ENCODE peak calls at places on chromosomes 12 and 14, in eight cellular contexts. P is tibial nerve, V is gastrocnemius medialis, N is uterus, T is transverse colon, Y is esophagus muscularis mucosa, E is stomach, M is A549. B is an unnamed sample.

GRCh38 chr14:90717916-90718315 is 98.3 kb downstream of the TTC7B start:
- DNase-seq in P (no peak), V (no peak), N (no peak), T (no peak), Y (no peak), E (no peak), M (no peak), B (no peak)

GRCh38 chr12:125105600-125105999 is 40.4 kb downstream of the AACS start:
- DNase-seq in P (no peak), V (no peak), N (no peak), T (no peak), Y (no peak), E (no peak), M (no peak), B (no peak)

GRCh38 chr12:14694145-14694544 is 2.3 kb downstream of the GUCY2C start:
- DNase-seq in P (no peak), V (no peak), N (no peak), T (no peak), Y (no peak), E (no peak), M (no peak), B (no peak)

GRCh38 chr12:118145113-118145797 is 9.3 kb downstream of the PEBP1 start:
- DNase-seq in P (no peak), V (no peak), N (no peak), T (no peak), Y (no peak), E (no peak), M (no peak), B (no peak)

GRCh38 chr12:13383379-13383778 is 186.9 kb downstream of the EMP1 start:
- DNase-seq in P (no peak), V (no peak), N (no peak), T (peak), Y (peak), E (peak), M (no peak), B (no peak)

GRCh38 chr14:90781344-90781761 is 34.9 kb downstream of the TTC7B start:
- DNase-seq in P (no peak), V (no peak), N (no peak), T (no peak), Y (no peak), E (no peak), M (no peak), B (no peak)

GRCh38 chr12:124400124-124400523 is 105.2 kb downstream of the RFLNA start:
- DNase-seq in P (no peak), V (no peak), N (no peak), T (no peak), Y (no peak), E (no peak), M (no peak), B (no peak)

GRCh38 chr14:89858084-89858483 is 96.4 kb downstream of the EFCAB11 start:
- DNase-seq in P (no peak), V (no peak), N (no peak), T (no peak), Y (no peak), E (no peak), M (no peak), B (no peak)

GRCh38 chr12:77786675-77787074 is 44.0 kb upstream of the NAV3 start:
- DNase-seq in P (no peak), V (no peak), N (no peak), T (no peak), Y (no peak), E (no peak), M (no peak), B (no peak)

GRCh38 chr14:80496090-80496489 is 284.8 kb upstream of the DIO2 start:
- DNase-seq in P (no peak), V (no peak), N (no peak), T (no peak), Y (no peak), E (no peak), M (no peak), B (no peak)

GRCh38 chr14:48792376-48793024 is 793.7 kb downstream of the RPS29 start:
- DNase-seq in P (no peak), V (no peak), N (no peak), T (no peak), Y (no peak), E (no peak), M (no peak), B (no peak)

GRCh38 chr12:103036581-103037214 is 79.2 kb downstream of the ASCL1 start:
- DNase-seq in P (no peak), V (no peak), N (no peak), T (no peak), Y (no peak), E (no peak), M (no peak), B (no peak)

GRCh38 chr12:68451261-68452091 is 119.3 kb upstream of the MDM1 start:
- DNase-seq in P (no peak), V (no peak), N (peak), T (peak), Y (no peak), E (peak), M (no peak), B (peak)

GRCh38 chr14:36518586-36519430 is 1.2 kb downstream of the NKX2-1 start:
- DNase-seq in P (no peak), V (no peak), N (no peak), T (no peak), Y (peak), E (no peak), M (no peak), B (no peak)

GRCh38 chr14:76716285-76716684 is 45.0 kb upstream of the VASH1 start:
- DNase-seq in P (no peak), V (no peak), N (no peak), T (no peak), Y (peak), E (no peak), M (no peak), B (no peak)

GRCh38 chr14:63555572-63555971 is 12.4 kb upstream of the PPP2R5E start:
- DNase-seq in P (no peak), V (no peak), N (no peak), T (no peak), Y (no peak), E (no peak), M (no peak), B (no peak)

GRCh38 chr14:31560759-31561154 is 447 bp upstream of the NUBPL start:
- DNase-seq in P (no peak), V (no peak), N (no peak), T (no peak), Y (no peak), E (no peak), M (no peak), B (no peak)

GRCh38 chr12:30696486-30696885 is 817 bp upstream of the IPO8 start:
- DNase-seq in P (no peak), V (no peak), N (no peak), T (no peak), Y (no peak), E (no peak), M (no peak), B (no peak)

GRCh38 chr14:92651106-92651792 is 97.2 kb downstream of the LGMN start:
- DNase-seq in P (no peak), V (no peak), N (no peak), T (peak), Y (no peak), E (peak), M (no peak), B (no peak)

GRCh38 chr14:73753887-73754880 is 40.0 kb upstream of the PNMA1 start:
- DNase-seq in P (no peak), V (no peak), N (no peak), T (peak), Y (no peak), E (no peak), M (no peak), B (no peak)

GRCh38 chr14:78530078-78530477 is 359.9 kb downstream of the NRXN3 start:
- DNase-seq in P (no peak), V (no peak), N (no peak), T (no peak), Y (peak), E (no peak), M (no peak), B (peak)

GRCh38 chr12:26120561-26121274 is 4.1 kb downstream of the BHLHE41 start:
- DNase-seq in P (no peak), V (no peak), N (no peak), T (no peak), Y (peak), E (no peak), M (no peak), B (no peak)

GRCh38 chr12:3520711-3521110 is 29.7 kb downstream of the PRMT8 start:
- DNase-seq in P (no peak), V (no peak), N (no peak), T (no peak), Y (no peak), E (no peak), M (no peak), B (no peak)

GRCh38 chr12:10163084-10163483 is 8.8 kb downstream of the OLR1 start:
- DNase-seq in P (no peak), V (no peak), N (no peak), T (no peak), Y (no peak), E (no peak), M (no peak), B (no peak)

GRCh38 chr12:43740511-43741100 is 18.0 kb downstream of the PUS7L start:
- DNase-seq in P (no peak), V (no peak), N (no peak), T (no peak), Y (no peak), E (no peak), M (no peak), B (no peak)

GRCh38 chr12:103016381-103016780 is 58.9 kb downstream of the ASCL1 start:
- DNase-seq in P (no peak), V (no peak), N (no peak), T (no peak), Y (no peak), E (no peak), M (no peak), B (no peak)

GRCh38 chr12:11580125-11580751 is 69.2 kb upstream of the ETV6 start:
- DNase-seq in P (no peak), V (no peak), N (peak), T (no peak), Y (no peak), E (peak), M (no peak), B (peak)

GRCh38 chr14:28765907-28766504 is 581 bp upstream of the FOXG1 start:
- DNase-seq in P (no peak), V (no peak), N (no peak), T (no peak), Y (no peak), E (no peak), M (no peak), B (no peak)

GRCh38 chr12:96193725-96194571 is at the start of gene ELK3:
- DNase-seq in P (peak), V (peak), N (peak), T (peak), Y (no peak), E (peak), M (peak), B (peak)

GRCh38 chr12:67669925-67670631 is 21.5 kb downstream of the DYRK2 start:
- DNase-seq in P (no peak), V (no peak), N (no peak), T (no peak), Y (no peak), E (no peak), M (no peak), B (no peak)

GRCh38 chr12:84480803-84481202 is 431.8 kb downstream of the SLC6A15 start:
- DNase-seq in P (no peak), V (no peak), N (no peak), T (no peak), Y (no peak), E (no peak), M (no peak), B (no peak)

GRCh38 chr12:120290541-120291312 is 976 bp downstream of the RNU4-2 start:
- DNase-seq in P (no peak), V (no peak), N (peak), T (peak), Y (no peak), E (peak), M (peak), B (peak)

GRCh38 chr14:74605531-74606223 is 6.4 kb downstream of the LTBP2 start:
- DNase-seq in P (no peak), V (no peak), N (no peak), T (no peak), Y (no peak), E (no peak), M (no peak), B (no peak)

GRCh38 chr12:63816031-63816430 is 28.5 kb upstream of the SRGAP1 start:
- DNase-seq in P (no peak), V (no peak), N (no peak), T (no peak), Y (no peak), E (no peak), M (no peak), B (no peak)

GRCh38 chr12:56387152-56387551 is 24.5 kb upstream of the APOF start:
- DNase-seq in P (no peak), V (no peak), N (no peak), T (no peak), Y (no peak), E (no peak), M (no peak), B (no peak)

GRCh38 chr12:111840831-111841230 is 1.2 kb upstream of the MAPKAPK5 start:
- DNase-seq in P (no peak), V (no peak), N (no peak), T (peak), Y (no peak), E (no peak), M (no peak), B (no peak)

GRCh38 chr14:104399432-104400155 is 180.0 kb upstream of the C14orf180 start:
- DNase-seq in P (no peak), V (no peak), N (no peak), T (no peak), Y (peak), E (no peak), M (no peak), B (no peak)

GRCh38 chr14:24337144-24337823 is 2.4 kb upstream of the ADCY4 start:
- DNase-seq in P (no peak), V (no peak), N (no peak), T (no peak), Y (no peak), E (no peak), M (no peak), B (no peak)
- TF ChIP-seq POLR2A in P (no peak), V (no peak), N (no peak), T (no peak), Y (no peak), E (no peak), M (no peak), B (no peak)

DNA sequence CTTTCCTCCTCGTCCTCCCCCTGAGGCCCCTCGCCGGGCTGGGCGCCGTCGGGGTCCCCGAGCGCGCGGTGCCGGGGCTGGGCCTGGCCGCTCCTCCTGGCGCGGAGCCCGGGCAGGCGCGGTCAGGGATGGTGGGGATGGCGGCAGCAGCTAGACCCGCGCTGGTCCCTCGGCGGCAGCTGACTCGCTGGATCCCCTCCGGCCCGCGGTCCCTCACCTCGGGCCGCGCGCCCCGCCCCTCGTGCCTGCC is at the start of gene SLC25A29:
- DNase-seq in P (no peak), V (no peak), N (no peak), T (no peak), Y (no peak), E (no peak), M (no peak), B (no peak)
- TF ChIP-seq POLR2A in P (peak), V (peak), N (peak), T (no peak), Y (peak), E (no peak), M (no peak), B (no peak)

GRCh38 chr12:6943719-6944380 is at the start of the genes C12orf57 and RNU7-1:
- DNase-seq in P (no peak), V (no peak), N (peak), T (peak), Y (no peak), E (peak), M (peak), B (peak)
- TF ChIP-seq POLR2A in P (peak), V (peak), N (no peak), T (peak), Y (peak), E (no peak), M (peak), B (peak)

GRCh38 chr12:6067152-6067916 is 57.1 kb downstream of the VWF start:
- DNase-seq in P (peak), V (no peak), N (peak), T (no peak), Y (no peak), E (peak), M (peak), B (no peak)
- TF ChIP-seq POLR2A in P (no peak), V (no peak), N (no peak), T (no peak), Y (no peak), E (no peak), M (no peak), B (no peak)

GRCh38 chr14:24183014-24183481 is 5.6 kb downstream of the IPO4 start:
- DNase-seq in P (no peak), V (no peak), N (no peak), T (no peak), Y (no peak), E (no peak), M (no peak), B (no peak)
- TF ChIP-seq POLR2A in P (no peak), V (no peak), N (no peak), T (no peak), Y (no peak), E (no peak), M (no peak), B (no peak)

GRCh38 chr14:58395815-58396626 is at the start of gene TOMM20L:
- DNase-seq in P (no peak), V (peak), N (peak), T (peak), Y (peak), E (peak), M (peak), B (peak)
- TF ChIP-seq POLR2A in P (no peak), V (no peak), N (no peak), T (peak), Y (no peak), E (no peak), M (peak), B (peak)

DNA sequence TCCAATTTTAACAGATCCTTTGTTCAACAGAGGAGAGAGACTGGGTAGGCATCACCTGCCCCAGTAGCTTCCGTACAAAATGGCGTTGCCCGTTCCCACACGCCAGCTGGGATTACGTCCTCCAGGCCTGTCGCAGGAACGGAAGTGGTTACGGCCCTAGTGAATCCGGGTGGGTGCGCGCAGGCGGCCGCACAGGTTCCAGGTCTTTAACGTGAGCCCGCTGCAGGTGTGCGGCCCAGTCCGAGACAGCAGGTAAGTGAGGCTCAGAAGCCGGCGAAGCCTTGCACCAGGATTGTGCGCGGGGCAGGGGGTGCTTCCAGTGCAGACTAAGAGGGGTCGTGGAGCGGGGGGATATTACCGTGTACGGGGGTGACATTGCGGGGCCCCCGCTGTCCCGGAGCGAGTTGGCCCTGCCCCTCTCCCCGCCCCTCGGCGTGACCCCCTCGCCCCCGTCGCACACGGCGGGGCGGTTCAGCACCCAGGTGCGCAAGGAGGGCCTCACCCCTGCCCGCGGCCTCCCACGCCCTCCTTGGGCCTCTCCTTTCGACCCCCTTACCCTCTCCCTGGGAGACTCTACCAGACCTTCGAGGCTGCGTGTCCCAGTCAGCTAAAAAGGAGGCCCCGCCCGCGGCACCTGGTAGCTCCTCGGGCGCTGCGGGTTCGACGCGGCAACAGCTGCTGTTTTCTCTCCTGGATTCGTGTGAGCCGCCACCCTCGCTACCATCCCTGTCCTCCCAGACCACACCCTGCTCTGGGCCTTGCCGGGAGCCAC is at the start of gene EXD2:
- DNase-seq in P (peak), V (peak), N (peak), T (peak), Y (peak), E (peak), M (peak), B (peak)
- TF ChIP-seq POLR2A in P (no peak), V (peak), N (no peak), T (peak), Y (no peak), E (no peak), M (peak), B (peak)

GRCh38 chr14:20413785-20414117 is 450 bp upstream of the TEP1 start:
- DNase-seq in P (no peak), V (no peak), N (no peak), T (peak), Y (no peak), E (no peak), M (no peak), B (no peak)

GRCh38 chr14:20415723-20416622 is 2.7 kb upstream of the TEP1 start:
- DNase-seq in P (no peak), V (no peak), N (peak), T (peak), Y (no peak), E (no peak), M (peak), B (peak)

GRCh38 chr14:20409226-20409625 is 4.1 kb downstream of the TEP1 start:
- DNase-seq in P (no peak), V (no peak), N (no peak), T (no peak), Y (no peak), E (no peak), M (no peak), B (no peak)

GRCh38 chr14:20412422-20412821 is 879 bp downstream of the TEP1 start:
- DNase-seq in P (no peak), V (no peak), N (no peak), T (no peak), Y (no peak), E (no peak), M (no peak), B (no peak)

GRCh38 chr14:20412876-20413784 is at the start of gene TEP1:
- DNase-seq in P (peak), V (peak), N (peak), T (peak), Y (peak), E (peak), M (peak), B (peak)
- TF ChIP-seq POLR2A in P (peak), V (peak), N (no peak), T (peak), Y (peak), E (no peak), M (peak), B (peak)

GRCh38 chr14:96797188-96797942 is at the start of gene VRK1:
- DNase-seq in P (peak), V (peak), N (peak), T (peak), Y (peak), E (peak), M (peak), B (peak)
- TF ChIP-seq POLR2A in P (no peak), V (no peak), N (no peak), T (no peak), Y (no peak), E (no peak), M (peak), B (no peak)

GRCh38 chr14:24310387-24310665 is 386 bp downstream of the LTB4R2 start:
- DNase-seq in P (no peak), V (no peak), N (no peak), T (peak), Y (no peak), E (no peak), M (no peak), B (no peak)
- TF ChIP-seq POLR2A in P (no peak), V (no peak), N (no peak), T (no peak), Y (no peak), E (no peak), M (no peak), B (no peak)